ENCODE peak calls at places on chromosome X, in ten cellular contexts. I, V, L, X, N, S, W, F, U and O are unnamed samples.

GRCh38 chrX:115311666-115312065 is 22.2 kb downstream of the LUZP4 start:
- DNase-seq in I (peak), V (no peak), L (no peak), X (peak), N (no peak), S (no peak), W (peak), F (no peak), U (no peak), O (no peak)

GRCh38 chrX:74015379-74016019 is 288.5 kb upstream of the ZCCHC13 start:
- DNase-seq in I (peak), V (no peak), L (peak), X (peak), N (peak), S (peak), W (peak), F (peak), U (peak), O (peak)

GRCh38 chrX:115367455-115367854 is 77.9 kb downstream of the LUZP4 start:
- DNase-seq in I (no peak), V (no peak), L (no peak), X (no peak), N (no peak), S (no peak), W (no peak), F (peak), U (peak), O (no peak)

GRCh38 chrX:129565046-129565649 is 25.1 kb downstream of the OCRL start:
- DNase-seq in I (peak), V (no peak), L (no peak), X (no peak), N (no peak), S (no peak), W (no peak), F (peak), U (no peak), O (no peak)

GRCh38 chrX:10135561-10136399 is 21.0 kb upstream of the CLCN4 start:
- DNase-seq in I (no peak), V (no peak), L (no peak), X (no peak), N (no peak), S (no peak), W (no peak), F (no peak), U (no peak), O (no peak)

GRCh38 chrX:103248553-103248952 is 6.4 kb downstream of the TCEAL8 start:
- DNase-seq in I (no peak), V (no peak), L (peak), X (no peak), N (no peak), S (peak), W (peak), F (peak), U (peak), O (peak)

GRCh38 chrX:53711446-53711845 is 24.9 kb upstream of the HUWE1 start:
- DNase-seq in I (no peak), V (no peak), L (no peak), X (no peak), N (no peak), S (peak), W (no peak), F (no peak), U (no peak), O (no peak)

GRCh38 chrX:140422501-140422900 is 82.4 kb downstream of the SOX3 start:
- DNase-seq in I (no peak), V (no peak), L (no peak), X (no peak), N (no peak), S (no peak), W (no peak), F (no peak), U (no peak), O (no peak)

GRCh38 chrX:13223868-13224555 is 95.8 kb downstream of the ATXN3L start:
- DNase-seq in I (no peak), V (no peak), L (no peak), X (no peak), N (peak), S (peak), W (no peak), F (peak), U (peak), O (no peak)

GRCh38 chrX:97367149-97367548 is 483.4 kb downstream of the RPA4 start:
- DNase-seq in I (no peak), V (no peak), L (no peak), X (no peak), N (no peak), S (no peak), W (no peak), F (peak), U (peak), O (no peak)

GRCh38 chrX:43949669-43950068 is 23.5 kb downstream of the NDP start:
- DNase-seq in I (peak), V (no peak), L (no peak), X (peak), N (no peak), S (peak), W (peak), F (no peak), U (peak), O (peak)

GRCh38 chrX:115409551-115409950 is 120.0 kb downstream of the LUZP4 start:
- DNase-seq in I (no peak), V (no peak), L (no peak), X (no peak), N (no peak), S (no peak), W (peak), F (no peak), U (peak), O (no peak)

GRCh38 chrX:129772796-129773431 is 6.8 kb upstream of the SASH3 start:
- DNase-seq in I (no peak), V (no peak), L (peak), X (no peak), N (no peak), S (no peak), W (no peak), F (no peak), U (no peak), O (peak)

GRCh38 chrX:53440631-53441517 is 6.7 kb upstream of the HSD17B10 start:
- DNase-seq in I (peak), V (no peak), L (no peak), X (peak), N (no peak), S (peak), W (no peak), F (peak), U (peak), O (peak)

GRCh38 chrX:26442340-26442739 is 226.4 kb downstream of the MAGEB5 start:
- DNase-seq in I (no peak), V (no peak), L (no peak), X (peak), N (no peak), S (peak), W (peak), F (peak), U (peak), O (no peak)

GRCh38 chrX:49230500-49231232 is 2.5 kb downstream of the CACNA1F start:
- DNase-seq in I (peak), V (no peak), L (peak), X (peak), N (no peak), S (no peak), W (peak), F (peak), U (no peak), O (peak)

GRCh38 chrX:153651540-153652079 is 4.6 kb downstream of the DUSP9 start:
- DNase-seq in I (peak), V (no peak), L (no peak), X (no peak), N (no peak), S (peak), W (no peak), F (no peak), U (no peak), O (no peak)

GRCh38 chrX:7202206-7202605 is 54.3 kb upstream of the PUDP start:
- DNase-seq in I (no peak), V (no peak), L (no peak), X (no peak), N (no peak), S (peak), W (no peak), F (no peak), U (peak), O (no peak)

GRCh38 chrX:51837926-51838325 is 55.5 kb upstream of the MAGED1 start:
- DNase-seq in I (no peak), V (no peak), L (no peak), X (no peak), N (peak), S (no peak), W (no peak), F (peak), U (peak), O (no peak)

GRCh38 chrX:97854071-97854470 is 970.4 kb downstream of the RPA4 start:
- DNase-seq in I (no peak), V (no peak), L (no peak), X (no peak), N (no peak), S (no peak), W (no peak), F (no peak), U (no peak), O (no peak)

GRCh38 chrX:136028383-136028984 is 43.2 kb downstream of the SLC9A6 start:
- DNase-seq in I (no peak), V (no peak), L (peak), X (peak), N (no peak), S (peak), W (peak), F (peak), U (peak), O (no peak)

GRCh38 chrX:51144828-51145442 is 187.7 kb upstream of the NUDT10 start:
- DNase-seq in I (peak), V (no peak), L (peak), X (peak), N (no peak), S (peak), W (peak), F (peak), U (peak), O (peak)

DNA sequence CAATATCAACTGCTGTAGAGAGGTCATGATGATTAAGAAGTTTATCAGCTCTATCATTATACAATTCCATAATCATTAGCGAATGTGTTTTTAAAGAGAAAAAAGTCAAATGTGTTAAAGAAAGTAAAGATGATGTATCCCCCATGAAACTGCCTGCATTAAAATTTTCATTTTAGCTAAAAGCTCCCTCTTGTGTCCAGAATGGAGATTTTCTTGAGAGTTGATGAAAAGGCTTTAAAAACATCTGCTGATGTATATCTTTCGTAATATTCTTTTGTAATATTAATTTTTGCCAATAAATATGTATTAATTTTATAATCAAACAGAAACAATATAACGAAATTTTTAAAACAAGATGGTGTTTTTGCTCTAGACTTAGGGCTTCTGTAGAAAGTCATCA is 52.1 kb upstream of the LHFPL1 start:
- DNase-seq in I (no peak), V (no peak), L (no peak), X (no peak), N (no peak), S (peak), W (no peak), F (peak), U (peak), O (no peak)
- TF ChIP-seq CTCF in I (peak), V (peak), L (no peak), X (peak), N (no peak), S (peak), W (no peak), F (peak), U (no peak), O (peak)

DNA sequence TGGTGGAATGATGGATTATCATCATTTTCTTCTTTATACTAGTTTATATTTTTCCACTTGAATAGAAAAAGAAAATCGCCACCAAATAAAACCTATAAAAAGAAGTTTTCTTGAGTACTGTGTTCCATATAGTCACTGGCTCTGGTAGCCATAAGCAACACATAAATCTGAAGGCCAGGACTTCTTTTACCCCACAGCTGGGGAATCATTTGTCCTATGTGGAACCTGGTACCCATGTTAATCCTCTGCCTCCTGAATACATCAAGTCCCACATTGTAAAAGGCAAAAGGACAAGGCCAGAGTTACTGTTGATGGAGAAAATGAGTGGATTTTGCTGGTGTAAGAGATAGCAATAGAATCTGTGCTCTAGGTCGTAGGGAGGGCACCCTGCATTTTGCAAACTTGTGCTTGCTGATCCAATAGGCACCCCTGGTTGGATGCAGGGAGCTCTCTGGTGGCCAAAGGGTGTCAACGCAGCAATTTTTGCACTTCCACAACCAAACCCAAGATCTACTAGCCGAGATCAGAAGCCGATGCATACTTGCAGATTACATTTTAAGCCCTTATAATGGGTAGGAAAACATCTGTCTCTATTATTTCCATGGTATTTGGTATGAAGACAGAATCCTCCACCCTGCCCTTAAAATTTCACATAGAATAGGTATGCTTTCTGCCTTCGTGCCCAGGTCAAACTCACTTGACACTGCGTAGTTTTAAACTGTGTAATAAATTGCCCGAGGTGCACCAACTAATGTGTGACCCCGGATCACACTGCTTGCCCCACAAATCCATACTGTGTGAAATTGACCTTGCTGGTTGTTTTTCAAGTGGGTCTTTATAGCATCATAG is 146.2 kb upstream of the SCML1 start:
- DNase-seq in I (peak), V (no peak), L (peak), X (peak), N (no peak), S (peak), W (peak), F (peak), U (peak), O (peak)
- TF ChIP-seq CTCF in I (peak), V (peak), L (peak), X (peak), N (peak), S (peak), W (peak), F (peak), U (peak), O (peak)

DNA sequence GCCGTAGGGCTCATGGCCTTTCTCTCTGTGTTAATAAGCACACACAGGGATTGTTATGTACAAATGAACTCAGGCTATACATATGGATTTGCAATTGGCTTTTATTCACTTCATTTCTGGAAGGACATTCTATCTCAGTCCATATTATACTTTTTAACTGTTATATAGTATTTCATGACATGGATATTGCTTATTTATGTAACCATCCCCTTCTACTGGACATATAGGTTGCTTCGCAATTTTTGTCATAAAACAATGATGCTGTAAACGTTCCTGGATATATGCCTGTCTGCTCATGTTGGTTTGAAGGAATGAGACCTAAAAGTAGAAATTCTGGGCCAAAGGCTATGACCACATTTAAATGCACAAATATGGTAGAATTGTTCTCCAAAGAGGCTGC is 158.1 kb downstream of the BCOR start:
- DNase-seq in I (no peak), V (no peak), L (no peak), X (no peak), N (no peak), S (no peak), W (no peak), F (no peak), U (no peak), O (no peak)
- TF ChIP-seq CTCF in I (no peak), V (no peak), L (no peak), X (no peak), N (no peak), S (no peak), W (no peak), F (no peak), U (no peak), O (no peak)

DNA sequence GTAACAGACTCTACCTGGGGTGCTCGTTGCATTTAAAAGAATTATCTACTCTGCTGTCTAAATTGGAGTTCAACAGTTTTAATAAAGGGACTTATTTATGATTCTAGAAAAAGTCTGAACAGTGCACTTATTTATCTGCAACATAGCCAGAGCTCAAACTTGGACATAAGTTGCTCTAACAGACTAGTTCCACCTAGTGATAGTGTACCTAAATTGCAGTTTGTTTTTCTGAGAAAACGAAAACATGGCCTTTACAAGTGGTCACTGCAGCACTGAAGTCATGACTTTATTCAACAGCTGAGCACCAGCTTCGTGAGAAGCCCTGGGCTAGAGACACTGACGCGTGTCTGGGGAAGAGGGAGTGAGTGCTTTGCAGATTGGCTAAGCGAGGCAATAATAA is 77.3 kb upstream of the IGSF1 start:
- DNase-seq in I (no peak), V (no peak), L (no peak), X (no peak), N (no peak), S (peak), W (peak), F (no peak), U (no peak), O (no peak)
- TF ChIP-seq CTCF in I (peak), V (peak), L (no peak), X (peak), N (no peak), S (peak), W (no peak), F (no peak), U (no peak), O (no peak)

GRCh38 chrX:39152106-39152649 is 350.9 kb downstream of the MID1IP1 start:
- DNase-seq in I (peak), V (no peak), L (peak), X (peak), N (no peak), S (peak), W (peak), F (peak), U (peak), O (peak)
- TF ChIP-seq CTCF in I (peak), V (peak), L (peak), X (peak), N (peak), S (peak), W (peak), F (peak), U (peak), O (peak)

GRCh38 chrX:47313056-47313455 is 57.3 kb upstream of the ZNF157 start:
- DNase-seq in I (no peak), V (no peak), L (no peak), X (no peak), N (no peak), S (no peak), W (no peak), F (no peak), U (no peak), O (no peak)

GRCh38 chrX:47316276-47317025 is 53.9 kb upstream of the ZNF157 start:
- DNase-seq in I (peak), V (no peak), L (no peak), X (peak), N (no peak), S (no peak), W (peak), F (no peak), U (no peak), O (no peak)

DNA sequence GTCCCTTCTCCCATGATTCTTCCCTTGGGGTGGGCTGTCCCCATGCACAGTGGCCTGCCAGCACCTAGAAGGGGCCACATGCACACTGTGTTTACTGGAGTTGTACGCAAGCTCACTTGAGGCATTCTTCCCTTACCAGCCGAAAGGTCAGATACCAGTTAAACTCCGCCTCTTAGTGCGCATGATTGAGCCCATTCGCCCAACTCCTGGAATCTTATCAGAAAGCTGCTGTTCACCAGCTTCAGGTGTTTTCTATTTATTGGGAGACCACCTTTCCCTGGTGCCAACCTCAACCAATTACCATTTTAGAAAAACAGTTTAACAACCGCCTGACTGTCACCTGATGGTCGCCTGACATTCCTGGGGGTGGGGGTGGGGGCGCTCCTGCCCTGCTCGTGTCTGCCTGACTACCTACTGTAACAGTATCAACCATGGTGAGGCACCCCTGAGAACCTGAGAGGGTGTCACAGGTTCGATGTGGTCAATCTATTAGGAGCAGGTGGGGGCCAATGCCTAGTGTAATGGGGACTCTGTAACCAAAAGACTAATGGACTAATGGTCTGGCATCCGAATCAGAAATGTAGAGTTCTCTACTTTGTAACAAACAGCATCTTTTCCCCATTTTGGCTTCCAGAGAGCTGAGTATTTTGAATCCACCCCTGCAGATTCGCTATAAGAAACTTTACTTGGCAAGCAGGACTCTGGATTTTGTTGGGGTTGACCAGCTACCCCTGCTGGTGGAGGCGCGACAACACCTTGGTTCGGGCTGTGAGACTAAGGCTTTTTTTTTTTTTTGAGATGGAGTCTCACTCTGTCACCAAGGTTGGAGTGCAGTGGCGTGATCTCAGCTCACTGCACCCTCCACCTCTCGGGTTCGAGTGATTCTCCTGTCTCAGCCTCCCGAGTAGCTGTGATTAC is 58.3 kb upstream of the ZNF157 start:
- DNase-seq in I (peak), V (no peak), L (peak), X (peak), N (peak), S (peak), W (peak), F (peak), U (peak), O (peak)
- TF ChIP-seq CTCF in I (peak), V (peak), L (peak), X (peak), N (peak), S (peak), W (peak), F (peak), U (peak), O (peak)

GRCh38 chrX:318068-318738 is 393 bp downstream of the GTPBP6 start:
- DNase-seq in I (peak), V (peak), L (peak), X (peak), N (peak), S (peak), W (peak), F (peak), U (peak), O (peak)
- TF ChIP-seq CTCF in I (no peak), V (no peak), L (no peak), X (no peak), N (no peak), S (no peak), W (no peak), F (no peak), U (no peak), O (no peak)